ENCODE peak calls at places on chromosome 21, in ten cellular contexts. One of them, this sample, is unnamed.

GRCh38 chr21:28148400-28149064 is 844.1 kb downstream of the LTN1 start:
- DNase-seq in fibroblast of villous mesenchyme: no peak
- DNase-seq in ascending aorta: no peak
- DNase-seq in breast epithelium: no peak
- DNase-seq in choroid plexus epithelial cell: peak; percentile 45
- DNase-seq in right atrium auricular region: no peak
- DNase-seq in transverse colon: no peak
- DNase-seq in GM10248: no peak
- DNase-seq in neural crest cell: no peak
- DNase-seq in astrocyte of the spinal cord: peak; percentile 23
- DNase-seq in this sample: peak; percentile 44

GRCh38 chr21:34933609-34934345 is 115.3 kb downstream of the RUNX1 start:
- DNase-seq in fibroblast of villous mesenchyme: no peak
- DNase-seq in ascending aorta: no peak
- DNase-seq in breast epithelium: no peak
- DNase-seq in choroid plexus epithelial cell: no peak
- DNase-seq in right atrium auricular region: no peak
- DNase-seq in transverse colon: no peak
- DNase-seq in GM10248: peak; percentile 41
- DNase-seq in neural crest cell: no peak
- DNase-seq in astrocyte of the spinal cord: no peak
- DNase-seq in this sample: no peak

GRCh38 chr21:33971492-33972013 is 55.9 kb upstream of the ATP5PO start:
- DNase-seq in fibroblast of villous mesenchyme: peak; percentile 88
- DNase-seq in ascending aorta: peak; percentile 28
- DNase-seq in breast epithelium: no peak
- DNase-seq in choroid plexus epithelial cell: peak; percentile 61
- DNase-seq in right atrium auricular region: no peak
- DNase-seq in transverse colon: no peak
- DNase-seq in GM10248: no peak
- DNase-seq in neural crest cell: no peak
- DNase-seq in astrocyte of the spinal cord: peak; percentile 54
- DNase-seq in this sample: peak; percentile 62

GRCh38 chr21:41816583-41817165 is 49.8 kb upstream of the RIPK4 start:
- DNase-seq in fibroblast of villous mesenchyme: peak; percentile 57
- DNase-seq in ascending aorta: peak; percentile 77
- DNase-seq in breast epithelium: peak; percentile 50
- DNase-seq in choroid plexus epithelial cell: peak; percentile 72
- DNase-seq in right atrium auricular region: peak; percentile 76
- DNase-seq in transverse colon: peak; percentile 75
- DNase-seq in GM10248: peak; percentile 86
- DNase-seq in neural crest cell: peak; percentile 57
- DNase-seq in astrocyte of the spinal cord: peak; percentile 50
- DNase-seq in this sample: peak; percentile 27

GRCh38 chr21:42199488-42200463 is 19.2 kb upstream of the ABCG1 start:
- DNase-seq in fibroblast of villous mesenchyme: peak; percentile 81
- DNase-seq in ascending aorta: no peak
- DNase-seq in breast epithelium: no peak
- DNase-seq in choroid plexus epithelial cell: peak; percentile 87
- DNase-seq in right atrium auricular region: no peak
- DNase-seq in transverse colon: peak; percentile 46
- DNase-seq in GM10248: no peak
- DNase-seq in neural crest cell: no peak
- DNase-seq in astrocyte of the spinal cord: peak; percentile 55
- DNase-seq in this sample: peak; percentile 85

GRCh38 chr21:34017127-34017961 is 56.0 kb upstream of the MRPS6 start:
- DNase-seq in fibroblast of villous mesenchyme: peak; percentile 48
- DNase-seq in ascending aorta: no peak
- DNase-seq in breast epithelium: no peak
- DNase-seq in choroid plexus epithelial cell: peak; percentile 77
- DNase-seq in right atrium auricular region: no peak
- DNase-seq in transverse colon: no peak
- DNase-seq in GM10248: peak; percentile 32
- DNase-seq in neural crest cell: no peak
- DNase-seq in astrocyte of the spinal cord: no peak
- DNase-seq in this sample: no peak

GRCh38 chr21:34820051-34820450 is 151.3 kb downstream of the CLIC6 start:
- DNase-seq in fibroblast of villous mesenchyme: no peak
- DNase-seq in ascending aorta: no peak
- DNase-seq in breast epithelium: no peak
- DNase-seq in choroid plexus epithelial cell: no peak
- DNase-seq in right atrium auricular region: no peak
- DNase-seq in transverse colon: no peak
- DNase-seq in GM10248: no peak
- DNase-seq in neural crest cell: no peak
- DNase-seq in astrocyte of the spinal cord: no peak
- DNase-seq in this sample: no peak

GRCh38 chr21:16815228-16815627 is 697.6 kb upstream of the CXADR start:
- DNase-seq in fibroblast of villous mesenchyme: peak; percentile 6
- DNase-seq in ascending aorta: no peak
- DNase-seq in breast epithelium: no peak
- DNase-seq in choroid plexus epithelial cell: no peak
- DNase-seq in right atrium auricular region: no peak
- DNase-seq in transverse colon: no peak
- DNase-seq in GM10248: no peak
- DNase-seq in neural crest cell: no peak
- DNase-seq in astrocyte of the spinal cord: no peak
- DNase-seq in this sample: no peak

GRCh38 chr21:14850394-14850793 is 214.4 kb downstream of the NRIP1 start:
- DNase-seq in fibroblast of villous mesenchyme: no peak
- DNase-seq in ascending aorta: no peak
- DNase-seq in breast epithelium: no peak
- DNase-seq in choroid plexus epithelial cell: peak; percentile 50
- DNase-seq in right atrium auricular region: no peak
- DNase-seq in transverse colon: no peak
- DNase-seq in GM10248: no peak
- DNase-seq in neural crest cell: no peak
- DNase-seq in astrocyte of the spinal cord: peak; percentile 31
- DNase-seq in this sample: no peak

DNA sequence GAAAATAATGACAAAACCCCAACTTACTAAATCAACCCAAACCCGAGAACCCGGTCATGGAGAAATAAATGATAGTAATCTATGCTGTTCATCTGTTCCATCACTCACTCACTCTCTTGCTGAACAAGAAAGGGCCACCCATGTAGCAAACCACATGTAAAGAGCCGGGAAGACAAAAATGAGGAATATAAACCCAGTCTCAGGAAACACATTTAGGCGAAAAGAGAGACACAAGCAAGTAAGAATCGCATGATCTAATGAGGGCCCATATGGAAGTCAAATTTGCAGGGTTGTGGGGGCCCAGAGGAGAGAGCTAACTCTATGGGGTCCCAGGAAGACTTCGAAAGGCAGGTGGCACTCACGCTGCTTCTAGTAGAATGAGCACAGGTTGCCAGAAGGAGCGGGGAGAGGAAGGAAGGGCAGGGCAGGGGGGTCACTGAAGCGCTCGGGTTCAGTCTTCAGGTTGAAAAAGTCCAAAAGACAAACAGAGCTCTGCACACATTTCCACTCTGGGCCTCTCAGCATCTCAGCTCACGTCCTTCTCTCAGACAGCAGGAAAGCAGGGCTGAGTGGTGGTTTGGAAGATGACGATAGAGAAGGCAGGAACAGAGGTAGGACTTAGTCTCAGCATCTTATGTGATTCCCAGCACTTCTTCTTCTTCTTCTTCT is 142.9 kb upstream of the KRTAP19-8 start:
- DNase-seq in fibroblast of villous mesenchyme: no peak
- DNase-seq in ascending aorta: no peak
- DNase-seq in breast epithelium: no peak
- DNase-seq in choroid plexus epithelial cell: no peak
- DNase-seq in right atrium auricular region: no peak
- DNase-seq in transverse colon: no peak
- DNase-seq in GM10248: no peak
- DNase-seq in neural crest cell: no peak
- DNase-seq in astrocyte of the spinal cord: no peak
- DNase-seq in this sample: no peak
- TF ChIP-seq CTCF in fibroblast of villous mesenchyme: no peak
- TF ChIP-seq CTCF in ascending aorta: no peak
- TF ChIP-seq CTCF in breast epithelium: no peak
- TF ChIP-seq CTCF in choroid plexus epithelial cell: no peak
- TF ChIP-seq CTCF in right atrium auricular region: no peak
- TF ChIP-seq CTCF in transverse colon: no peak
- TF ChIP-seq CTCF in GM10248: no peak
- TF ChIP-seq CTCF in neural crest cell: no peak
- TF ChIP-seq CTCF in astrocyte of the spinal cord: no peak
- TF ChIP-seq CTCF in this sample: no peak

DNA sequence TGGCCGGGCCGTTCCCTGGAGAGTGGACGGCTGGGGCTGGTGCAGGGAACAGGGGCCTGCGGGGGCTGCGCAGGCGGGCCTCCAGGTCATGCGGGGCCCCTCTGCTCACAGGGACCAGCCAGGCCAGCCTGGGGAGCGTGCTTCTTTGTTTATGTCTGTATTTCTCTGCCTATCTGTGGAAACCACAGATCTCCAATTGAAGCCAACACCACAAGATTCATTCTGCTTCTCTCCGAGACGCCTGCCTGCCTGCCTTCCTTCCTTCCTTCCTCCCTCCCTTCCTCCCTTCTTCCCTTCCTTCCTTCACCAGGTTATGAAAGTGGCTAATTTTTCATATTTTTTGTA is 39.9 kb upstream of the HMGN1 start:
- DNase-seq in fibroblast of villous mesenchyme: no peak
- DNase-seq in ascending aorta: no peak
- DNase-seq in breast epithelium: no peak
- DNase-seq in choroid plexus epithelial cell: no peak
- DNase-seq in right atrium auricular region: no peak
- DNase-seq in transverse colon: no peak
- DNase-seq in GM10248: no peak
- DNase-seq in neural crest cell: no peak
- DNase-seq in astrocyte of the spinal cord: no peak
- DNase-seq in this sample: no peak
- TF ChIP-seq CTCF in fibroblast of villous mesenchyme: no peak
- TF ChIP-seq CTCF in ascending aorta: no peak
- TF ChIP-seq CTCF in breast epithelium: no peak
- TF ChIP-seq CTCF in choroid plexus epithelial cell: no peak
- TF ChIP-seq CTCF in right atrium auricular region: peak; percentile 0
- TF ChIP-seq CTCF in transverse colon: no peak
- TF ChIP-seq CTCF in GM10248: no peak
- TF ChIP-seq CTCF in neural crest cell: no peak
- TF ChIP-seq CTCF in astrocyte of the spinal cord: no peak
- TF ChIP-seq CTCF in this sample: no peak

GRCh38 chr21:32308696-32309095 is 10.0 kb downstream of the MRAP start:
- DNase-seq in fibroblast of villous mesenchyme: no peak
- DNase-seq in ascending aorta: no peak
- DNase-seq in breast epithelium: no peak
- DNase-seq in choroid plexus epithelial cell: no peak
- DNase-seq in right atrium auricular region: peak; percentile 50
- DNase-seq in transverse colon: no peak
- DNase-seq in GM10248: no peak
- DNase-seq in neural crest cell: no peak
- DNase-seq in astrocyte of the spinal cord: no peak
- DNase-seq in this sample: no peak

GRCh38 chr21:32304998-32305397 is 6.3 kb downstream of the MRAP start:
- DNase-seq in fibroblast of villous mesenchyme: no peak
- DNase-seq in ascending aorta: no peak
- DNase-seq in breast epithelium: no peak
- DNase-seq in choroid plexus epithelial cell: no peak
- DNase-seq in right atrium auricular region: no peak
- DNase-seq in transverse colon: no peak
- DNase-seq in GM10248: no peak
- DNase-seq in neural crest cell: no peak
- DNase-seq in astrocyte of the spinal cord: no peak
- DNase-seq in this sample: no peak

GRCh38 chr21:32307706-32308105 is 9.1 kb downstream of the MRAP start:
- DNase-seq in fibroblast of villous mesenchyme: peak; percentile 74
- DNase-seq in ascending aorta: no peak
- DNase-seq in breast epithelium: no peak
- DNase-seq in choroid plexus epithelial cell: peak; percentile 79
- DNase-seq in right atrium auricular region: peak; percentile 13
- DNase-seq in transverse colon: no peak
- DNase-seq in GM10248: no peak
- DNase-seq in neural crest cell: no peak
- DNase-seq in astrocyte of the spinal cord: peak; percentile 17
- DNase-seq in this sample: peak; percentile 25

GRCh38 chr21:32303385-32303784 is 4.7 kb downstream of the MRAP start:
- DNase-seq in fibroblast of villous mesenchyme: no peak
- DNase-seq in ascending aorta: no peak
- DNase-seq in breast epithelium: no peak
- DNase-seq in choroid plexus epithelial cell: no peak
- DNase-seq in right atrium auricular region: no peak
- DNase-seq in transverse colon: no peak
- DNase-seq in GM10248: no peak
- DNase-seq in neural crest cell: no peak
- DNase-seq in astrocyte of the spinal cord: no peak
- DNase-seq in this sample: no peak

GRCh38 chr21:32306021-32306780 is 7.5 kb downstream of the MRAP start:
- DNase-seq in fibroblast of villous mesenchyme: no peak
- DNase-seq in ascending aorta: no peak
- DNase-seq in breast epithelium: no peak
- DNase-seq in choroid plexus epithelial cell: peak; percentile 43
- DNase-seq in right atrium auricular region: peak; percentile 28
- DNase-seq in transverse colon: no peak
- DNase-seq in GM10248: no peak
- DNase-seq in neural crest cell: peak; percentile 50
- DNase-seq in astrocyte of the spinal cord: peak; percentile 7
- DNase-seq in this sample: no peak
- TF ChIP-seq CTCF in fibroblast of villous mesenchyme: peak; percentile 24
- TF ChIP-seq CTCF in ascending aorta: no peak
- TF ChIP-seq CTCF in breast epithelium: no peak
- TF ChIP-seq CTCF in choroid plexus epithelial cell: peak; percentile 51
- TF ChIP-seq CTCF in right atrium auricular region: peak; percentile 50
- TF ChIP-seq CTCF in transverse colon: no peak
- TF ChIP-seq CTCF in GM10248: no peak
- TF ChIP-seq CTCF in neural crest cell: peak; percentile 57
- TF ChIP-seq CTCF in astrocyte of the spinal cord: peak; percentile 43
- TF ChIP-seq CTCF in this sample: peak; percentile 13

GRCh38 chr21:45323487-45324380 is 36.0 kb upstream of the POFUT2 start:
- DNase-seq in fibroblast of villous mesenchyme: peak; percentile 77
- DNase-seq in ascending aorta: peak; percentile 87
- DNase-seq in breast epithelium: no peak
- DNase-seq in choroid plexus epithelial cell: no peak
- DNase-seq in right atrium auricular region: no peak
- DNase-seq in transverse colon: no peak
- DNase-seq in GM10248: no peak
- DNase-seq in neural crest cell: no peak
- DNase-seq in astrocyte of the spinal cord: no peak
- DNase-seq in this sample: peak; percentile 23

GRCh38 chr21:45326169-45326833 is 38.6 kb upstream of the POFUT2 start:
- DNase-seq in fibroblast of villous mesenchyme: peak; percentile 62
- DNase-seq in ascending aorta: no peak
- DNase-seq in breast epithelium: no peak
- DNase-seq in choroid plexus epithelial cell: no peak
- DNase-seq in right atrium auricular region: no peak
- DNase-seq in transverse colon: no peak
- DNase-seq in GM10248: no peak
- DNase-seq in neural crest cell: peak; percentile 46
- DNase-seq in astrocyte of the spinal cord: no peak
- DNase-seq in this sample: no peak

GRCh38 chr21:45325206-45326168 is 37.8 kb upstream of the POFUT2 start:
- DNase-seq in fibroblast of villous mesenchyme: no peak
- DNase-seq in ascending aorta: no peak
- DNase-seq in breast epithelium: no peak
- DNase-seq in choroid plexus epithelial cell: no peak
- DNase-seq in right atrium auricular region: no peak
- DNase-seq in transverse colon: no peak
- DNase-seq in GM10248: no peak
- DNase-seq in neural crest cell: no peak
- DNase-seq in astrocyte of the spinal cord: no peak
- DNase-seq in this sample: no peak

GRCh38 chr21:45322960-45323461 is 35.3 kb upstream of the POFUT2 start:
- DNase-seq in fibroblast of villous mesenchyme: peak; percentile 70
- DNase-seq in ascending aorta: peak; percentile 90
- DNase-seq in breast epithelium: no peak
- DNase-seq in choroid plexus epithelial cell: no peak
- DNase-seq in right atrium auricular region: no peak
- DNase-seq in transverse colon: no peak
- DNase-seq in GM10248: no peak
- DNase-seq in neural crest cell: no peak
- DNase-seq in astrocyte of the spinal cord: no peak
- DNase-seq in this sample: peak; percentile 52

GRCh38 chr21:45324430-45325205 is 36.9 kb upstream of the POFUT2 start:
- DNase-seq in fibroblast of villous mesenchyme: no peak
- DNase-seq in ascending aorta: no peak
- DNase-seq in breast epithelium: no peak
- DNase-seq in choroid plexus epithelial cell: no peak
- DNase-seq in right atrium auricular region: no peak
- DNase-seq in transverse colon: no peak
- DNase-seq in GM10248: no peak
- DNase-seq in neural crest cell: no peak
- DNase-seq in astrocyte of the spinal cord: no peak
- DNase-seq in this sample: peak; percentile 17
- TF ChIP-seq CTCF in fibroblast of villous mesenchyme: no peak
- TF ChIP-seq CTCF in ascending aorta: no peak
- TF ChIP-seq CTCF in breast epithelium: no peak
- TF ChIP-seq CTCF in choroid plexus epithelial cell: no peak
- TF ChIP-seq CTCF in right atrium auricular region: peak; percentile 25
- TF ChIP-seq CTCF in transverse colon: no peak
- TF ChIP-seq CTCF in GM10248: no peak
- TF ChIP-seq CTCF in neural crest cell: no peak
- TF ChIP-seq CTCF in astrocyte of the spinal cord: no peak
- TF ChIP-seq CTCF in this sample: no peak